ENCODE peak calls at places on chromosome 15, in four cellular contexts. X is MV-4-11; M is effector memory CD4-positive, alpha-beta T cell; D is CD4-positive, CD25-positive, alpha-beta regulatory T cell. I is an unnamed sample.

GRCh38 chr15:59169337-59169736 is 37.3 kb upstream of the LDHAL6B start:
- DNase-seq in X (peak), M (no peak), D (no peak), I (peak)

GRCh38 chr15:85592148-85592547 is 202.6 kb downstream of the KLHL25 start:
- DNase-seq in X (no peak), M (no peak), D (no peak), I (peak)

GRCh38 chr15:28019594-28020320 is 79.4 kb downstream of the OCA2 start:
- DNase-seq in X (no peak), M (no peak), D (no peak), I (no peak)

GRCh38 chr15:60682615-60683014 is 203.7 kb upstream of the ICE2 start:
- DNase-seq in X (no peak), M (no peak), D (no peak), I (no peak)

GRCh38 chr15:66955001-66955516 is 110.3 kb upstream of the SMAD3 start:
- DNase-seq in X (no peak), M (no peak), D (no peak), I (no peak)

GRCh38 chr15:89575656-89576416 is 567 bp downstream of the TICRR start:
- DNase-seq in X (no peak), M (no peak), D (no peak), I (peak)

GRCh38 chr15:61159901-61160300 is 69.2 kb downstream of the RORA start:
- DNase-seq in X (no peak), M (no peak), D (no peak), I (no peak)

GRCh38 chr15:45136378-45136764 is 6.6 kb downstream of the DUOX1 start:
- DNase-seq in X (no peak), M (no peak), D (no peak), I (no peak)

GRCh38 chr15:70563561-70564095 is 199.7 kb downstream of the UACA start:
- DNase-seq in X (no peak), M (no peak), D (no peak), I (no peak)

GRCh38 chr15:40928351-40928974 is 677 bp upstream of the DLL4 start:
- DNase-seq in X (no peak), M (no peak), D (no peak), I (no peak)

GRCh38 chr15:48536681-48537091 is 108.8 kb downstream of the FBN1 start:
- DNase-seq in X (no peak), M (no peak), D (no peak), I (no peak)

GRCh38 chr15:61584410-61584809 is 355.3 kb upstream of the RORA start:
- DNase-seq in X (no peak), M (no peak), D (no peak), I (no peak)

GRCh38 chr15:99909914-99910313 is 176.7 kb upstream of the LYSMD4 start:
- DNase-seq in X (no peak), M (no peak), D (no peak), I (peak)

GRCh38 chr15:78322243-78322642 is 17.9 kb upstream of the CRABP1 start:
- DNase-seq in X (no peak), M (no peak), D (no peak), I (peak)

GRCh38 chr15:31381801-31382692 is 55.4 kb downstream of the KLF13 start:
- DNase-seq in X (no peak), M (no peak), D (no peak), I (no peak)

GRCh38 chr15:63505842-63506222 is 1.4 kb downstream of the USP3 start:
- DNase-seq in X (no peak), M (no peak), D (no peak), I (no peak)

GRCh38 chr15:34059946-34060345 is 20.9 kb upstream of the AVEN start:
- DNase-seq in X (no peak), M (no peak), D (no peak), I (no peak)

GRCh38 chr15:49372366-49372765 is 50.7 kb upstream of the FGF7 start:
- DNase-seq in X (no peak), M (no peak), D (no peak), I (no peak)

GRCh38 chr15:67178569-67179210 is 75.8 kb downstream of the AAGAB start:
- DNase-seq in X (no peak), M (no peak), D (no peak), I (peak)

GRCh38 chr15:39434751-39435238 is 146.1 kb upstream of the THBS1 start:
- DNase-seq in X (no peak), M (no peak), D (no peak), I (no peak)

GRCh38 chr15:51382787-51383186 is 41.3 kb downstream of the GLDN start:
- DNase-seq in X (peak), M (no peak), D (no peak), I (peak)

GRCh38 chr15:46275701-46276100 is 640.9 kb downstream of the SQOR start:
- DNase-seq in X (no peak), M (no peak), D (no peak), I (no peak)

GRCh38 chr15:38843736-38844590 is 279.3 kb upstream of the RASGRP1 start:
- DNase-seq in X (peak), M (no peak), D (no peak), I (peak)

GRCh38 chr15:74866090-74866489 is 7.1 kb downstream of the SCAMP2 start:
- DNase-seq in X (no peak), M (no peak), D (no peak), I (peak)

GRCh38 chr15:33145447-33145846 is 49.1 kb downstream of the FMN1 start:
- DNase-seq in X (no peak), M (no peak), D (no peak), I (no peak)

GRCh38 chr15:40695469-40695910 is 516 bp downstream of the RAD51 start:
- DNase-seq in X (no peak), M (no peak), D (no peak), I (peak)

GRCh38 chr15:83206971-83207621 is 527 bp downstream of the HDGFL3 start:
- DNase-seq in X (no peak), M (no peak), D (no peak), I (peak)

GRCh38 chr15:89669309-89669865 is 9.8 kb downstream of the PLIN1 start:
- DNase-seq in X (no peak), M (no peak), D (no peak), I (no peak)

GRCh38 chr15:52161406-52161966 is 29.7 kb downstream of the GNB5 start:
- DNase-seq in X (no peak), M (no peak), D (no peak), I (no peak)

GRCh38 chr15:29726553-29726952 is 95.7 kb downstream of the TJP1 start:
- DNase-seq in X (no peak), M (no peak), D (no peak), I (no peak)

GRCh38 chr15:70257047-70257446 is 159.3 kb upstream of the TLE3 start:
- DNase-seq in X (no peak), M (no peak), D (no peak), I (no peak)

GRCh38 chr15:97947465-97948262 is 12.8 kb upstream of the ARRDC4 start:
- DNase-seq in X (no peak), M (no peak), D (no peak), I (peak)

GRCh38 chr15:76321171-76321570 is 9.9 kb upstream of the ETFA start:
- DNase-seq in X (no peak), M (no peak), D (no peak), I (no peak)